ENCODE peak calls at places on chromosomes 5 and 9, in six cellular contexts. E, N, D, R, P and U are unnamed samples.
A peak's percentile ranks its signal among the peaks of the same experiment; 100 is the strongest.

GRCh38 chr5:72041643-72042042 is 65.6 kb upstream of the MAP1B start:
- DNase-seq in E (no peak), N (no peak), D (no peak), R (no peak), P (no peak), U (no peak)

GRCh38 chr5:7015586-7016256 is 302.5 kb downstream of the TENT4A start:
- DNase-seq in E (no peak), N (no peak), D (no peak), R (no peak), P (no peak), U (no peak)

GRCh38 chr9:131670247-131670681 is 69.6 kb downstream of the RAPGEF1 start:
- DNase-seq in E (no peak), N (no peak), D (no peak), R (no peak), P (no peak), U (no peak)

GRCh38 chr5:52838306-52839015 is 50.7 kb downstream of the ITGA1 start:
- DNase-seq in E (no peak), N (no peak), D (no peak), R (no peak), P (no peak), U (no peak)

GRCh38 chr5:94266170-94266569 is 352.2 kb downstream of the KIAA0825 start:
- DNase-seq in E (no peak), N (no peak), D (no peak), R (no peak), P (no peak), U (no peak)

GRCh38 chr9:69715825-69716224 is 43.7 kb upstream of the APBA1 start:
- DNase-seq in E (no peak), N (no peak), D (no peak), R (no peak), P (no peak), U (no peak)

GRCh38 chr9:90180374-90180773 is 462.2 kb downstream of the DIRAS2 start:
- DNase-seq in E (no peak), N (no peak), D (no peak), R (no peak), P (no peak), U (no peak)

GRCh38 chr9:113892861-113893491 is 16.9 kb downstream of the ZNF618 start:
- DNase-seq in E (no peak), N (no peak), D (no peak), R (no peak), P (no peak), U (no peak)

GRCh38 chr9:83570359-83570758 is 32.2 kb upstream of the FRMD3 start:
- DNase-seq in E (no peak), N (no peak), D (no peak), R (no peak), P (no peak), U (peak; percentile 44)

GRCh38 chr5:77638204-77638762 is at the start of gene OTP:
- DNase-seq in E (no peak), N (no peak), D (no peak), R (no peak), P (no peak), U (no peak)

GRCh38 chr9:69295872-69296562 is 29.0 kb upstream of the ENTREP1 start:
- DNase-seq in E (no peak), N (no peak), D (no peak), R (peak; percentile 39), P (no peak), U (no peak)

GRCh38 chr5:39427225-39427624 is 2.4 kb upstream of the DAB2 start:
- DNase-seq in E (no peak), N (no peak), D (no peak), R (no peak), P (no peak), U (no peak)
- H3K27ac ChIP-seq in E (no peak overlapping the region), N (no peak overlapping the region), D (no peak overlapping the region), R (no peak overlapping the region), P (no peak overlapping the region), U (no peak overlapping the region)

DNA sequence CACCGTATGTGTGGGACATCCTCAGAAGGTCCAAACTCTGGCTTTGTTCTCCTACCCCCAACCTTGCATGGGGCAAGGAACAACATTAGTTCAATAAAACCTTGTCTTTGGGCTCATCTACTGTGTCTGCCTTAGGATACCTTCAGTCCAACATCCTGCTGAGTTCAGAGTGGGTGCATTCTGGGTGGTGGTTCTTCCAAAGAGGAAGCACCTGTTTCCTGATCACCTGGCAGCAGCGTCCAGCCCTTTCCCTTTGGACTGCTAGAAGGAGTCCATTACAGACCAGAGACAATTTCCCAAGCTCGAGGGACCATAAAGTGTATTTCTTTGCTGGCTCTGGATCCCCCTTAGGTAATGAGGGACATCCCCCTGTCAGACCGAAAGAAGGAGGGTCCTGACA is 154.1 kb downstream of the SEMA6A start:
- DNase-seq in E (no peak), N (no peak), D (no peak), R (no peak), P (no peak), U (no peak)
- H3K27ac ChIP-seq in E (no peak overlapping the region), N (no peak overlapping the region), D (no peak overlapping the region), R (no peak overlapping the region), P (no peak overlapping the region), U (no peak overlapping the region)

DNA sequence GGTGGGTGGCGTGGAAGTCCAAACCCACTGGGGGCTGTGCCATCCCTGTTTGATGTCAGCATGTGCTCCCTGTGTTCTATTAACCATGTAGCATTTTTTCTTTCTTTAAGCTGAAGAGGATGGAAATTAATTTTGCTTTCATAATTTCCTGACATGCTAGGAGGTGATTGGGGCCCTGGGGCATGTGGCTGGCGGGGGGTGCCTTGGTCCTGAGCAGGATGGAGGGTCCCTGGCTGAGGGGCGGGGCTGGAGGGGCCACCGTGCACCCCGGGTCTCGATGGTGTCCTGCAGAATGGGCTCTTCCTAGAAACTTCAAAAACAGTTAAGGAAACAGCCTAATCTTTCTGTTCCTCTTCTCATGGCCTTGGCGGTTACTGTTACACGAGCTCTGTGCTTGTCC is 69.3 kb upstream of the IRX4 start:
- DNase-seq in E (no peak), N (no peak), D (no peak), R (no peak), P (no peak), U (no peak)
- H3K27ac ChIP-seq in E (no peak overlapping the region), N (no peak overlapping the region), D (no peak overlapping the region), R (peak overlapping the region; percentile 62), P (no peak overlapping the region), U (no peak overlapping the region)

DNA sequence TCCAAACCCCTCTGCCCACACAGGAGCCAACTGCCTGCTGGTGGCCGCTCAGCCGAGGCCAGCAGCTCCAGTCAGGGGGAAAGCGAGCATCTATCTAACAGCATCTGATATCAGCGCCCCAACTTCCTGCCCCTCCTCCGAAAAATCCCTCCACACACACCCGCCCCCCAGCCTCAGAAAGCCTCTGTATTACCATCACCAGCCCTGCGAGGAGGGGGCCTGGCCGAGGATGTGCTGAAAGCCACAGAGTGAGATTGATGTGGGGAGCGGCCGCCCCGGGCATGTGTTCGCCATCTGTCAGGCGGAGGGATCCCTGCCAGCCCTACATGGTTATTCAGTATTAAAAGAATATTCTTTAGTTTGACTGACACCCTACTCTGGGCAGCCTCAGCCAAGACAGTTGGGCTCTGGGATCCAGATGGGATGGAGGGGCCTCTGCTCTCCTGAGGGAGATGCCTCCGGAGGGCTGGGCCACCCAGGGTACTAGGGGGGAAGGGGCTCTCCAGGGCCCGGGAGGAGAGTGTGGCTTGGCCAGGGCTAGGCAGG is 98.0 kb downstream of the HSD17B3 start:
- DNase-seq in E (no peak), N (no peak), D (no peak), R (no peak), P (no peak), U (no peak)
- H3K27ac ChIP-seq in E (no peak overlapping the region), N (no peak overlapping the region), D (no peak overlapping the region), R (no peak overlapping the region), P (no peak overlapping the region), U (no peak overlapping the region)

GRCh38 chr9:7085357-7085756 is 327.6 kb downstream of the KDM4C start:
- DNase-seq in E (no peak), N (no peak), D (no peak), R (no peak), P (no peak), U (no peak)
- H3K27ac ChIP-seq in E (no peak overlapping the region), N (no peak overlapping the region), D (no peak overlapping the region), R (no peak overlapping the region), P (no peak overlapping the region), U (no peak overlapping the region)

DNA sequence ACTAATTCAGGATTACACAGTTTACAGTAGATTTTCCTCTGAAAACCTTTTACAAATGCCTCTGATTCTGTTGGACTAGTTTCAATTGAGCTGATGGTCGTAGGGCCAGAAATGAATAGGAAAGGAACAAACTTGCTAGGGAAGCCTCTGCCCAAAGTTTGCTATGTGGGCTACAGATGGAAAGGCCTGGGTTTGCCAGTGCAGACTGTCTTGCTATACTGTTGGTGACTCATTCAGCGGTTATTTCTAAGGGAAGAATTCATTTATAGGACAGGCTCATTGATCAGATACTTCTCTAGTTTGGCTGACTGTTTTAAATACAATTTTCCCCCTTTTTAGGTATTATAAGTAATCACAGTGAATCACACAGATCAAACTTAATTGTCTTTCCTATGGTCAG is 6.9 kb upstream of the ASPN start:
- DNase-seq in E (no peak), N (no peak), D (no peak), R (no peak), P (no peak), U (no peak)
- H3K27ac ChIP-seq in E (no peak overlapping the region), N (no peak overlapping the region), D (no peak overlapping the region), R (no peak overlapping the region), P (peak overlapping the region; percentile 17), U (no peak overlapping the region)

DNA sequence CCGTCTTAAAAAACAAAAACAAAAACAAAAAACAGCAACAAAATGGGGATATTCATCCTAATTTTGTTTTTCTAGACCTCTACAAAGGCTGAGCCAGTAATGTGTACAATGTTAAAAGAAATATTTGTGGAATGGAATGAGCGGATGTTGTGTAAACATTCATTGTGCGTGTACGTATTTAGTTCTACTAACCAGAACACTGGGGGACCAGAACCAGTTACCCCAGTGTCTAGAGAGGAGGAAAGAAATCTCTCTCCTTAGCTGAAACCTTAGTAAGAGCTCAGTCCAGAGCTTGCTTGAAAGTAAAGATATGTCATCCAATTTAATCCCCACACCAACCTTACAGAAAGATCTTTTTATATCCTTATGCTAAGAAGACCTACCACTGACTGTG is 106.7 kb upstream of the CPEB4 start:
- DNase-seq in E (no peak), N (no peak), D (peak; percentile 23), R (no peak), P (no peak), U (no peak)
- H3K27ac ChIP-seq in E (peak overlapping the region; percentile 80), N (no peak overlapping the region), D (peak overlapping the region; percentile 98), R (no peak overlapping the region), P (peak overlapping the region; percentile 91), U (peak overlapping the region; percentile 84)

GRCh38 chr9:4982720-4983482 is 2.2 kb upstream of the JAK2 start:
- DNase-seq in E (no peak), N (no peak), D (no peak), R (no peak), P (no peak), U (no peak)
- H3K27ac ChIP-seq in E (no peak overlapping the region), N (no peak overlapping the region), D (no peak overlapping the region), R (no peak overlapping the region), P (no peak overlapping the region), U (no peak overlapping the region)

DNA sequence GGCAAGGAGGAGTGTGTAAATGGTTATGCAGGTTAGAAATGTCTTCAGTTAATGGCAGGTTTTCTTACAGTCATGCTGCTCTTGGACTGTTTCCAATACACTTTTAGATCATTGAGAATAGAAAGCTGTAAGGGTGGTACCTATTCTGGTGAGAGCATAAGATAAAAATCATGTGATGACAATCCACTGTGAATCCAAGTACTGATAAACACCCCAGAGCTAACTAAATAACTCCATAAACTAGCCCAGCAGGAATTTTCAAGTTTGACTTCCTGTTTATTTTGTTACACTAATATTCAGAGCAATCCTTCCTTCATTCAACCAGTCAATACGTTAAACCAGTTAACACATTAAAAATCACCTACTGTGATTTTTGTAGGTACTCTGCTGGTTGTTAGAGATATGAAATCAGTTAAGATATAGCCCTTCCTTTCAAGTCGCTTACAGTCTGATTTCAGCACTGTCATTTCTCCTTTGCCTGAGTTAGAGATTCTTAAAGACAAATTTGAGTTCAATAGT is 22.6 kb downstream of the VCAN start:
- DNase-seq in E (no peak), N (no peak), D (no peak), R (no peak), P (no peak), U (no peak)
- H3K27ac ChIP-seq in E (no peak overlapping the region), N (no peak overlapping the region), D (no peak overlapping the region), R (peak overlapping the region; percentile 76), P (no peak overlapping the region), U (no peak overlapping the region)